ENCODE peak calls at places on chromosomes 4 and X, in six cellular contexts. K is tibial artery, G is H9, V is cardiac fibroblast, Q is tibial nerve, O is HFF-Myc. M is an unnamed sample.

GRCh38 chr4:7598939-7599790 is 164.4 kb upstream of the PSAPL1 start:
- DNase-seq in K (no peak), G (no peak), V (no peak), Q (no peak), O (no peak), M (no peak)

GRCh38 chr4:17437396-17437795 is 74.5 kb downstream of the QDPR start:
- DNase-seq in K (no peak), G (no peak), V (no peak), Q (no peak), O (no peak), M (no peak)

GRCh38 chrX:10159069-10159468 is 2.3 kb downstream of the CLCN4 start:
- DNase-seq in K (no peak), G (no peak), V (no peak), Q (no peak), O (no peak), M (no peak)

GRCh38 chr4:102871772-102872171 is 3.0 kb downstream of the CISD2 start:
- DNase-seq in K (no peak), G (no peak), V (no peak), Q (no peak), O (no peak), M (no peak)

GRCh38 chrX:136189222-136189621 is 41.9 kb downstream of the FHL1 start:
- DNase-seq in K (no peak), G (no peak), V (no peak), Q (no peak), O (no peak), M (no peak)

GRCh38 chr4:87029356-87029755 is 94.5 kb downstream of the AFF1 start:
- DNase-seq in K (peak; percentile 67), G (no peak), V (no peak), Q (peak; percentile 40), O (no peak), M (no peak)

GRCh38 chrX:64097891-64098290 is 107.6 kb downstream of the AMER1 start:
- DNase-seq in K (no peak), G (no peak), V (no peak), Q (no peak), O (no peak), M (no peak)

GRCh38 chrX:2330487-2330886 is 170.3 kb downstream of the DHRSX start:
- DNase-seq in K (no peak), G (no peak), V (no peak), Q (no peak), O (no peak), M (no peak)

GRCh38 chr4:55837903-55838302 is 15.5 kb upstream of the EXOC1 start:
- DNase-seq in K (no peak), G (no peak), V (no peak), Q (no peak), O (no peak), M (no peak)

GRCh38 chrX:23704673-23705206 is 37.4 kb downstream of the PRDX4 start:
- DNase-seq in K (no peak), G (no peak), V (no peak), Q (no peak), O (no peak), M (no peak)

GRCh38 chrX:2766921-2767320 is 15.1 kb downstream of the XG start:
- DNase-seq in K (no peak), G (no peak), V (no peak), Q (no peak), O (no peak), M (no peak)

GRCh38 chrX:37472836-37473235 is 98.6 kb upstream of the LANCL3 start:
- DNase-seq in K (no peak), G (no peak), V (peak; percentile 33), Q (no peak), O (no peak), M (no peak)

GRCh38 chrX:103919336-103919682 is 43.1 kb upstream of the TMSB15B start:
- DNase-seq in K (no peak), G (no peak), V (peak; percentile 59), Q (no peak), O (no peak), M (no peak)

GRCh38 chr4:77605210-77605902 is at the start of gene CXCL13:
- DNase-seq in K (no peak), G (no peak), V (no peak), Q (no peak), O (no peak), M (no peak)

GRCh38 chrX:151970661-151971060 is 3.8 kb downstream of the GABRE start:
- DNase-seq in K (peak; percentile 77), G (no peak), V (peak; percentile 91), Q (peak; percentile 40), O (peak; percentile 60), M (no peak)

GRCh38 chr4:152535236-152535902 is 523 bp downstream of the FBXW7 start:
- DNase-seq in K (no peak), G (no peak), V (no peak), Q (no peak), O (no peak), M (peak; percentile 22)

GRCh38 chrX:148134578-148134977 is 153.4 kb downstream of the FMR1NB start:
- DNase-seq in K (no peak), G (no peak), V (no peak), Q (no peak), O (no peak), M (no peak)

GRCh38 chrX:148135738-148136137 is 154.6 kb downstream of the FMR1NB start:
- DNase-seq in K (no peak), G (no peak), V (peak; percentile 37), Q (no peak), O (no peak), M (no peak)

GRCh38 chrX:148133099-148133725 is 152.1 kb downstream of the FMR1NB start:
- DNase-seq in K (no peak), G (no peak), V (peak; percentile 2), Q (no peak), O (no peak), M (no peak)
- TF ChIP-seq CTCF in K (no peak), G (peak; percentile 34), V (no peak), Q (peak; percentile 25), O (no peak), M (no peak)

DNA sequence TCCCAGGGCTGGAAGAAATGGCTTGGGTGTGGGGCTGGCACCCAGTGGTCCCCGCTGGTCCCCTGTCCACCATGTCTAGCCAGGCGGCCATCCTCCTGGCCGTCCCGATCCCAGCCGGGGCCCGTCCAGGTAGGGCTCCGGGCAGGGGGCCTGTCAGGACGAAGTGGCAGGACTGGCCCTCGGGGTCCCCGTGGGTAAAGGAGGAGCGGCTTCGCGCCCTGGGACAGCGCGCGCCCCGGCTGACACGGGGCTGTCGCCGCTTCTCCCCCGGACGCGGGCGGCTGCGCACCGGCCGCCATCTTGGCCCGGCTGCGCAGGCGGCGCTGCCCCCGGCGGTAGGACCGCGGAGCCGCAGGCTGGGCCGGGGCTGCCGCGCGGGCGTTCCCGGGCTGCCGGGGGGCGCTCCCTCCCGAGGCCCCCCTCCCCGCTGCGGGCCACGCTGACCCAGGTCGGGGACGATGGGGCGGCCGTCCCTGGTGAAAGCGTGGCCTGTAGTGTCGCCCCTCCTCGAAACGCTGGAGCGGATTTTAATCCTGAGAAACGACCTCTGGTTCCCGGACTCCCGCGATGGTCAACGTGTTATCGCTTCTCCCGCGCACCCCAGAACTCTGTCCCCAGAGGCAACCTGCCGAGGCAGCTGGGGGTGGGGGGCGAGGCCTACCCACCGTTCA is 60.4 kb upstream of the BCOR start:
- DNase-seq in K (no peak), G (peak; percentile 68), V (peak; percentile 19), Q (no peak), O (no peak), M (peak; percentile 44)
- TF ChIP-seq CTCF in K (peak; percentile 26), G (peak; percentile 35), V (no peak), Q (peak; percentile 89), O (no peak), M (peak; percentile 51)

DNA sequence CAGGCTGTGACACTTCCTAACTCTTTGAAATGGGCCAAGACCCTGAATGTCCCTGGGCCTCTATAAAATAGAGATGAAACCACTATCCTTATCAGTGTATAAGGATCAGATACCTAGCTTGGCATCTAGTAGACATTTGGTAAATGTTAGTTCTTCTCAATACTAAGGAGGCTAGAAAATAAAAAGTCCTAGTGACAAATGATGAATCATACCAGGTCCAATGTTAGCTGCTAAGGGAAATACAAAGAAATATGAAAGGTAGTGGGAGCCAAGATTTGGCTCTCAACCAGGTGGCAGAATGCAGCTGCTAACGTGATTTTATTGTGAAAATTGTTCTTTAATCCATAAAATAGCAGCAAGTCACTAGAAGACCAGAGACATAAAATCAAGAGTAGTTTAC is 19.8 kb upstream of the PPARGC1A start:
- DNase-seq in K (no peak), G (no peak), V (no peak), Q (no peak), O (no peak), M (no peak)
- TF ChIP-seq CTCF in K (no peak), G (no peak), V (no peak), Q (no peak), O (no peak), M (no peak)

GRCh38 chr4:15327311-15328298 is 100.2 kb upstream of the C1QTNF7 start:
- DNase-seq in K (no peak), G (no peak), V (peak; percentile 79), Q (peak; percentile 19), O (peak; percentile 99), M (no peak)
- TF ChIP-seq CTCF in K (no peak), G (no peak), V (no peak), Q (no peak), O (no peak), M (no peak)

DNA sequence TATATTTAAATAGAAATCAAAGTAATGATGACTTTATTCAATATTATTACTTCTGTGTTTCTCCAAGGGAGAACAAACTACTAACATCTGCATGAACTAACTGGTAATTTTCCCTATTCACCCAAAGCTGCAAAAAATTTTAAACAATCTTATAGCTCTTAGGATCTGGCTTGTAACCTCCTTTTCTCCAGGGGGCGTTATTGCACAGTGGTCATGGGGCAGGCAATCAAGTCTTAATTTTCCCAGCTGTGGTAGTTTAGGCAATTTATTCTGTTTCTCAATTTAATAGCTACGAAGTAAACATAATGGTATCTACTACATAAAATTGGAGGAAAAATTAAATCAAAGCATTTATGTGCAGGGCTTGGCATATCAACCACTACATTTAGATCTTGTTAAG is 137.5 kb upstream of the GUCY1A1 start:
- DNase-seq in K (no peak), G (no peak), V (peak; percentile 45), Q (no peak), O (no peak), M (peak; percentile 22)
- TF ChIP-seq CTCF in K (no peak), G (peak; percentile 69), V (peak; percentile 10), Q (no peak), O (peak; percentile 52), M (peak; percentile 20)

GRCh38 chr4:159606835-159607234 is 504.0 kb downstream of the RAPGEF2 start:
- DNase-seq in K (no peak), G (no peak), V (no peak), Q (no peak), O (no peak), M (no peak)

GRCh38 chr4:159607824-159608223 is 504.9 kb downstream of the RAPGEF2 start:
- DNase-seq in K (no peak), G (no peak), V (no peak), Q (no peak), O (no peak), M (no peak)

DNA sequence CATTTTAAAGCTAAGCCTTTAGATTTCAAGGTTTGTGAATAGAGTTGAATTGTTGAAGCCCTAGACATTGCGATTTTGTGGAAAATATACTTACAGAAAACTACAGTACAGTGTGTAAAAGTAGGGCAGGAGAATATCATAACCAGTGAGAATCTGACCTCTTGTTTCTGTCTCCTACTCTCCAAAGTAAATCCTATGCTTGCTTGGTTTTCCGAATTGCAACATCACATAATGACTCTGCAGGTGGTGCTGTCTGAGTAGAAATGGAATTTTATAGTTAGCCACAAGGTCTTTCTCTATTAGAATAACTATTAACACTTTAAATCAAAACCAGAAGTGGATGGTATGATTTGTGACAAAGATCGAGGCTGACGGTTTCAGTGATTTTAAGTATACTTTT is 505.6 kb downstream of the RAPGEF2 start:
- DNase-seq in K (no peak), G (no peak), V (no peak), Q (no peak), O (no peak), M (no peak)
- TF ChIP-seq CTCF in K (no peak), G (no peak), V (no peak), Q (no peak), O (no peak), M (no peak)

M was measured in endothelial cell.